ENCODE peak calls at places on chromosome 21, in five cellular contexts. One of them, this sample, is unnamed.

GRCh38 chr21:30372139-30372770 is at the start of gene KRTAP13-2:
- DNase-seq in GM20000: no peak
- DNase-seq in DMS79: no peak
- DNase-seq in G401: no peak
- DNase-seq in Panc1: no peak
- DNase-seq in this sample: no peak

GRCh38 chr21:15210235-15210678 is 145.5 kb upstream of the NRIP1 start:
- DNase-seq in G401: no peak
- DNase-seq in Panc1: no peak
- DNase-seq in DMS79: no peak
- DNase-seq in GM20000: no peak
- DNase-seq in this sample: peak; percentile 3

GRCh38 chr21:34870246-34870645 is 178.9 kb downstream of the RUNX1 start:
- DNase-seq in Panc1: no peak
- DNase-seq in G401: no peak
- DNase-seq in GM20000: no peak
- DNase-seq in DMS79: no peak
- DNase-seq in this sample: no peak

GRCh38 chr21:46151989-46152938 is 3.1 kb downstream of the FTCD start:
- DNase-seq in DMS79: no peak
- DNase-seq in GM20000: no peak
- DNase-seq in G401: no peak
- DNase-seq in Panc1: no peak
- DNase-seq in this sample: no peak

GRCh38 chr21:34907783-34908423 is 141.2 kb downstream of the RUNX1 start:
- DNase-seq in GM20000: no peak
- DNase-seq in Panc1: no peak
- DNase-seq in DMS79: no peak
- DNase-seq in G401: no peak
- DNase-seq in this sample: no peak

GRCh38 chr21:41564871-41565281 is 56.9 kb upstream of the TMPRSS2 start:
- DNase-seq in GM20000: no peak
- DNase-seq in G401: no peak
- DNase-seq in DMS79: no peak
- DNase-seq in Panc1: no peak
- DNase-seq in this sample: no peak

GRCh38 chr21:15050588-15051377 is 14.0 kb downstream of the NRIP1 start:
- DNase-seq in Panc1: no peak
- DNase-seq in GM20000: no peak
- DNase-seq in DMS79: no peak
- DNase-seq in G401: no peak
- DNase-seq in this sample: no peak

GRCh38 chr21:39010629-39011404 is 172.4 kb downstream of the PSMG1 start:
- DNase-seq in DMS79: no peak
- DNase-seq in G401: no peak
- DNase-seq in Panc1: no peak
- DNase-seq in GM20000: no peak
- DNase-seq in this sample: no peak

GRCh38 chr21:25908495-25908894 is 173.7 kb downstream of the GABPA start:
- DNase-seq in G401: no peak
- DNase-seq in DMS79: no peak
- DNase-seq in GM20000: no peak
- DNase-seq in Panc1: no peak
- DNase-seq in this sample: no peak

GRCh38 chr21:33682992-33683627 is 40.8 kb downstream of the ITSN1 start:
- DNase-seq in DMS79: no peak
- DNase-seq in G401: no peak
- DNase-seq in GM20000: no peak
- DNase-seq in Panc1: peak; percentile 30
- DNase-seq in this sample: no peak

GRCh38 chr21:27024316-27024715 is 57.4 kb upstream of the ADAMTS5 start:
- DNase-seq in DMS79: no peak
- DNase-seq in Panc1: no peak
- DNase-seq in GM20000: no peak
- DNase-seq in G401: no peak
- DNase-seq in this sample: no peak

GRCh38 chr21:37565530-37566223 is 199.1 kb downstream of the DYRK1A start:
- DNase-seq in Panc1: no peak
- DNase-seq in DMS79: no peak
- DNase-seq in GM20000: no peak
- DNase-seq in G401: peak; percentile 14
- DNase-seq in this sample: no peak

GRCh38 chr21:34126269-34126668 is 52.9 kb downstream of the MRPS6 start:
- DNase-seq in Panc1: no peak
- DNase-seq in G401: no peak
- DNase-seq in DMS79: peak; percentile 64
- DNase-seq in GM20000: no peak
- DNase-seq in this sample: no peak

GRCh38 chr21:21111309-21111920 is 113.2 kb downstream of the NCAM2 start:
- DNase-seq in G401: no peak
- DNase-seq in GM20000: no peak
- DNase-seq in Panc1: no peak
- DNase-seq in DMS79: no peak
- DNase-seq in this sample: no peak

GRCh38 chr21:37338671-37339526 is 27.7 kb upstream of the DYRK1A start:
- DNase-seq in DMS79: no peak
- DNase-seq in Panc1: peak; percentile 84
- DNase-seq in GM20000: no peak
- DNase-seq in G401: no peak
- DNase-seq in this sample: no peak

GRCh38 chr21:45108808-45109800 is 34.7 kb downstream of the ADARB1 start:
- DNase-seq in G401: no peak
- DNase-seq in Panc1: no peak
- DNase-seq in GM20000: no peak
- DNase-seq in DMS79: no peak
- DNase-seq in this sample: no peak

GRCh38 chr21:36321325-36322082 is 1.5 kb downstream of the MORC3 start:
- DNase-seq in GM20000: no peak
- DNase-seq in Panc1: no peak
- DNase-seq in DMS79: no peak
- DNase-seq in G401: peak; percentile 84
- DNase-seq in this sample: peak; percentile 82

GRCh38 chr21:45991606-45992301 is 10.2 kb downstream of the COL6A1 start:
- DNase-seq in G401: no peak
- DNase-seq in GM20000: no peak
- DNase-seq in DMS79: no peak
- DNase-seq in Panc1: no peak
- DNase-seq in this sample: no peak

GRCh38 chr21:28447453-28447852 is 545.2 kb downstream of the LTN1 start:
- DNase-seq in G401: no peak
- DNase-seq in Panc1: no peak
- DNase-seq in DMS79: no peak
- DNase-seq in GM20000: no peak
- DNase-seq in this sample: no peak

GRCh38 chr21:43361127-43361492 is 65.8 kb downstream of the SIK1 start:
- DNase-seq in DMS79: no peak
- DNase-seq in Panc1: no peak
- DNase-seq in GM20000: no peak
- DNase-seq in G401: no peak
- DNase-seq in this sample: no peak

GRCh38 chr21:46379691-46380090 is 55.7 kb downstream of the PCNT start:
- DNase-seq in DMS79: no peak
- DNase-seq in G401: no peak
- DNase-seq in GM20000: no peak
- DNase-seq in Panc1: no peak
- DNase-seq in this sample: no peak

GRCh38 chr21:46183910-46184624 is at the start of gene SPATC1L:
- DNase-seq in DMS79: peak; percentile 17
- DNase-seq in GM20000: peak; percentile 90
- DNase-seq in G401: peak; percentile 82
- DNase-seq in Panc1: no peak
- DNase-seq in this sample: peak; percentile 80

GRCh38 chr21:38438476-38438893 is 59.8 kb downstream of the ERG start:
- DNase-seq in GM20000: no peak
- DNase-seq in Panc1: no peak
- DNase-seq in DMS79: no peak
- DNase-seq in G401: no peak
- DNase-seq in this sample: no peak

GRCh38 chr21:36347278-36347961 is 27.4 kb downstream of the MORC3 start:
- DNase-seq in DMS79: no peak
- DNase-seq in GM20000: no peak
- DNase-seq in G401: no peak
- DNase-seq in Panc1: no peak
- DNase-seq in this sample: no peak

GRCh38 chr21:44800971-44801467 is 601 bp downstream of the UBE2G2 start:
- DNase-seq in G401: peak; percentile 62
- DNase-seq in GM20000: peak; percentile 83
- DNase-seq in Panc1: no peak
- DNase-seq in DMS79: no peak
- DNase-seq in this sample: peak; percentile 67

GRCh38 chr21:43605320-43606244 is 53.7 kb downstream of the HSF2BP start:
- DNase-seq in Panc1: no peak
- DNase-seq in DMS79: no peak
- DNase-seq in G401: no peak
- DNase-seq in GM20000: no peak
- DNase-seq in this sample: no peak